ENCODE peak calls at places on chromosomes 2 and 18, in ten cellular contexts. M is hypothalamus, W is adrenal gland, N is heart right ventricle, R is ELF-1, J is GM13976, E is A172, L is BE2C, P is NCI-H2171 treated with DMSO at 0.1 percent for 48 hours, D is AG10803. Q is an unnamed sample.

GRCh38 chr2:69149631-69150215 is 136.7 kb downstream of the ANTXR1 start:
- DNase-seq in L (peak), E (peak), N (peak), M (no peak), D (peak), R (peak), P (no peak), J (no peak), W (peak), Q (no peak)

GRCh38 chr2:2703792-2704191 is 372.7 kb upstream of the MYT1L start:
- DNase-seq in M (no peak), D (no peak), J (no peak), E (no peak), R (no peak), W (no peak), N (no peak), P (no peak), L (no peak), Q (no peak)

GRCh38 chr2:51120754-51121280 is 88.9 kb upstream of the NRXN1 start:
- DNase-seq in E (peak), J (no peak), L (no peak), P (no peak), W (no peak), M (no peak), R (no peak), N (no peak), D (no peak), Q (no peak)

GRCh38 chr18:59810740-59811520 is 88.9 kb upstream of the PMAIP1 start:
- DNase-seq in W (no peak), N (no peak), E (no peak), M (no peak), L (no peak), D (peak), P (no peak), R (no peak), J (no peak), Q (no peak)

GRCh38 chr2:217981084-217981730 is 21.6 kb downstream of the TNS1 start:
- DNase-seq in E (no peak), L (no peak), P (peak), N (no peak), D (no peak), M (no peak), J (no peak), W (peak), R (no peak), Q (no peak)

GRCh38 chr18:13271512-13271911 is 53.0 kb downstream of the LDLRAD4 start:
- DNase-seq in N (peak), J (no peak), M (no peak), L (no peak), P (no peak), D (no peak), R (peak), W (peak), E (no peak), Q (no peak)

GRCh38 chr18:22505136-22505535 is 87.4 kb upstream of the CTAGE1 start:
- DNase-seq in W (peak), E (peak), M (no peak), P (no peak), L (no peak), D (peak), N (no peak), R (no peak), J (no peak), Q (no peak)

GRCh38 chr2:216532562-216532961 is 33.9 kb downstream of the RPL37A start:
- DNase-seq in J (no peak), W (no peak), P (no peak), N (no peak), E (no peak), M (no peak), L (no peak), D (no peak), R (no peak), Q (no peak)

GRCh38 chr2:217753460-217754200 is 249.2 kb downstream of the TNS1 start:
- DNase-seq in N (no peak), W (no peak), R (no peak), E (no peak), M (no peak), D (peak), J (peak), L (no peak), P (no peak), Q (no peak)

GRCh38 chr2:240733803-240734495 is 42.3 kb downstream of the AQP12A start:
- DNase-seq in D (no peak), M (no peak), N (no peak), J (no peak), R (peak), W (no peak), L (no peak), E (no peak), P (no peak), Q (no peak)

GRCh38 chr2:105796131-105796638 is 51.5 kb downstream of the NCK2 start:
- DNase-seq in J (no peak), R (no peak), N (no peak), E (no peak), L (peak), W (no peak), P (no peak), D (no peak), M (no peak), Q (no peak)

GRCh38 chr2:191693151-191693550 is 15.2 kb downstream of the NABP1 start:
- DNase-seq in D (no peak), R (no peak), E (no peak), J (no peak), N (no peak), P (no peak), W (no peak), L (no peak), M (no peak), Q (no peak)

GRCh38 chr2:119289642-119290041 is 66.0 kb downstream of the STEAP3 start:
- DNase-seq in P (no peak), W (no peak), L (no peak), J (no peak), D (no peak), E (no peak), N (no peak), M (no peak), R (no peak), Q (no peak)

GRCh38 chr18:63299837-63300787 is 19.5 kb downstream of the BCL2 start:
- DNase-seq in N (no peak), L (no peak), E (no peak), D (peak), R (no peak), W (no peak), J (peak), M (no peak), P (no peak), Q (no peak)

GRCh38 chr2:3827673-3828575 is 124.5 kb downstream of the DCDC2C start:
- DNase-seq in J (peak), M (no peak), L (peak), E (peak), R (no peak), D (peak), W (peak), P (peak), N (peak), Q (peak)

GRCh38 chr2:181466661-181467576 is 9.7 kb downstream of the ITGA4 start:
- DNase-seq in P (peak), N (peak), J (no peak), L (peak), E (peak), W (peak), D (peak), M (no peak), R (peak), Q (no peak)

GRCh38 chr2:61631321-61631720 is 93.2 kb upstream of the XPO1 start:
- DNase-seq in L (no peak), E (no peak), W (no peak), N (no peak), P (no peak), D (no peak), J (no peak), R (no peak), M (no peak), Q (no peak)

GRCh38 chr2:160666019-160666676 is 172.5 kb upstream of the RBMS1 start:
- DNase-seq in R (no peak), E (peak), W (no peak), J (no peak), M (no peak), N (peak), L (no peak), D (peak), P (no peak), Q (no peak)

GRCh38 chr2:133887676-133888040 is 319.4 kb upstream of the NCKAP5 start:
- DNase-seq in P (no peak), R (no peak), W (no peak), D (no peak), N (no peak), M (no peak), L (no peak), E (no peak), J (no peak), Q (peak)

GRCh38 chr2:239724194-239724849 is 300.8 kb downstream of the NDUFA10 start:
- DNase-seq in P (peak), L (no peak), W (peak), E (no peak), J (no peak), N (no peak), R (no peak), D (no peak), M (no peak), Q (no peak)

GRCh38 chr2:153873062-153874048 is 1.6 kb downstream of the GALNT13 start:
- DNase-seq in M (no peak), L (peak), E (peak), W (no peak), N (no peak), R (peak), D (no peak), J (no peak), P (peak), Q (no peak)

GRCh38 chr2:8563814-8564474 is 117.9 kb upstream of the ID2 start:
- DNase-seq in D (no peak), P (no peak), L (no peak), R (no peak), M (no peak), N (no peak), J (no peak), W (no peak), E (no peak), Q (no peak)

GRCh38 chr2:223027442-223027841 is 24.5 kb upstream of the KCNE4 start:
- DNase-seq in E (peak), P (no peak), R (no peak), L (no peak), M (no peak), D (peak), J (no peak), N (no peak), W (no peak), Q (peak)

GRCh38 chr18:6342990-6343389 is 71.7 kb downstream of the L3MBTL4 start:
- DNase-seq in P (no peak), M (no peak), W (no peak), L (no peak), R (no peak), D (no peak), E (no peak), J (no peak), N (no peak), Q (no peak)

GRCh38 chr2:231393149-231394131 is 2.1 kb upstream of the B3GNT7 start:
- DNase-seq in E (no peak), M (no peak), L (no peak), W (peak), P (no peak), D (no peak), N (no peak), J (peak), R (peak), Q (no peak)

GRCh38 chr18:48777737-48778111 is 173.0 kb downstream of the SMAD7 start:
- DNase-seq in P (no peak), L (no peak), M (no peak), R (no peak), J (no peak), N (no peak), E (no peak), D (no peak), W (no peak), Q (no peak)

Q was measured in T47D.